ENCODE peak calls at places on chromosomes 13 and 19, in six cellular contexts. B is A549, D is K562, G is SK-N-SH, N is GM12878, L is HepG2. P is an unnamed sample.
A peak's percentile ranks its signal among the peaks of the same experiment; 100 is the strongest.

GRCh38 chr13:46295531-46296464 is 84.1 kb downstream of the LRRC63 start:
- DNase-seq in B (no peak), D (no peak), G (no peak), N (peak; percentile 28), L (no peak), P (no peak)

GRCh38 chr19:43469160-43469480 is 3.7 kb upstream of the LYPD3 start:
- DNase-seq in B (no peak), D (no peak), G (no peak), N (no peak), L (peak; percentile 46), P (no peak)

GRCh38 chr19:41734585-41734984 is 20.7 kb upstream of the CEACAM6 start:
- DNase-seq in B (no peak), D (no peak), G (no peak), N (no peak), L (no peak), P (no peak)

GRCh38 chr19:42281175-42282035 is 12.4 kb downstream of the CIC start:
- DNase-seq in B (no peak), D (peak; percentile 62), G (no peak), N (no peak), L (peak; percentile 76), P (peak; percentile 73)

GRCh38 chr19:35986111-35986510 is 8.9 kb upstream of the SDHAF1 start:
- DNase-seq in B (no peak), D (no peak), G (no peak), N (no peak), L (no peak), P (no peak)

GRCh38 chr13:112574476-112575294 is 13.3 kb downstream of the TUBGCP3 start:
- DNase-seq in B (no peak), D (no peak), G (no peak), N (no peak), L (no peak), P (no peak)

GRCh38 chr19:39187552-39187943 is 9.2 kb upstream of the NCCRP1 start:
- DNase-seq in B (no peak), D (no peak), G (no peak), N (no peak), L (no peak), P (no peak)

GRCh38 chr19:57192993-57193392 is 1.7 kb downstream of the ZNF264 start:
- DNase-seq in B (no peak), D (no peak), G (no peak), N (no peak), L (no peak), P (no peak)

GRCh38 chr19:48656840-48657474 is 11.0 kb upstream of the CA11 start:
- DNase-seq in B (peak; percentile 65), D (no peak), G (no peak), N (no peak), L (no peak), P (no peak)

GRCh38 chr19:17327654-17328516 is 6.8 kb downstream of the ANO8 start:
- DNase-seq in B (no peak), D (peak; percentile 86), G (peak; percentile 85), N (no peak), L (peak; percentile 13), P (peak; percentile 89)

GRCh38 chr13:108195146-108195545 is 20.2 kb downstream of the LIG4 start:
- DNase-seq in B (no peak), D (no peak), G (no peak), N (no peak), L (no peak), P (no peak)

GRCh38 chr19:17107546-17108452 is 32.2 kb downstream of the MYO9B start:
- DNase-seq in B (peak; percentile 86), D (no peak), G (peak; percentile 57), N (no peak), L (peak; percentile 16), P (no peak)

DNA sequence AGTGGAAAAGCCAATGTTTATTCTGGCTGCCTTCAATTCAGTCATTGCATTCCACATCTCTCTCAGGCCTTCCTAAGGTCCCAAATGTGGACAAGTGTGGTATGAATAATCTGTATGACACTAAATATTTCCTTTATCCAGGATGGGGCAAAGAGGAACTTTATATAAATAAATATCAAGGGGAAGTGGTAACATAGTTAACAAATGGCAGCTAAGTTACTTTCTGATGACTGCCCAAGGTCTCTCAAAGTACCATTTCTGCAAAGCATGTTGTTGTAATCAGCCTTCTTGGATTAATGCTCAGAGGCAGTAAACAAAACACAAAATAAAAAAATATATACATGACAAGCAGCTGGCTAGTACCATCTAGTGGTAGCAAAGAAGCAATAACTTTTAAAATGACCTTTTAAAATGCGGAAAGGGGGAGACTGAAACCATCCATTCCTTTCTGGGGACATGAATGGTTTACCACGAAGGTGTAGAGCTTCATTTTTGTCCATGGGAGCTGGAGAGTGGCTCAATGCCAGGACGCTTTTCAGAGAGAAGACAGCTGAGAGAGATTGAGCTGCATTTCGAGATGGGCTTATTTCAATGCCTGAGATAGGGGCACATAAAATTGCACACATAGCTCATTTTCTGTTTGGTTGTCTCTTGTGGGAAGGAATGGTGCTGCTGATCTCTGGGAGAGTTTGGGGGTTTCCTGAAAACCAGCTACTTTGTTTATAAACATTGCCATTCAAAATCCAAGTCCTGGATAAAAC is 259.2 kb downstream of the RFC3 start:
- DNase-seq in B (peak; percentile 36), D (no peak), G (peak; percentile 35), N (no peak), L (peak; percentile 16), P (no peak)
- TF ChIP-seq CHD2 in B (no peak), D (no peak), G (no peak), N (no peak), L (no peak), P (no peak)

GRCh38 chr13:49247722-49248432 is at the start of gene CDADC1:
- DNase-seq in B (peak; percentile 90), D (peak; percentile 90), G (peak; percentile 88), N (peak; percentile 65), L (peak; percentile 91), P (peak; percentile 99)

GRCh38 chr13:49246850-49247721 is 639 bp upstream of the CDADC1 start:
- DNase-seq in B (no peak), D (no peak), G (no peak), N (no peak), L (no peak), P (no peak)

GRCh38 chr13:49253310-49253709 is 5.6 kb downstream of the CDADC1 start:
- DNase-seq in B (no peak), D (no peak), G (no peak), N (no peak), L (no peak), P (no peak)

GRCh38 chr13:49253997-49254396 is 6.3 kb downstream of the CDADC1 start:
- DNase-seq in B (no peak), D (no peak), G (no peak), N (no peak), L (no peak), P (no peak)

GRCh38 chr13:49248433-49249002 is 793 bp downstream of the CDADC1 start:
- DNase-seq in B (no peak), D (no peak), G (peak; percentile 8), N (no peak), L (peak; percentile 4), P (peak; percentile 46)
- TF ChIP-seq CHD2 in B (no peak), D (no peak), G (no peak), N (no peak), L (no peak), P (no peak)

GRCh38 chr13:99977912-99978780 is 3.4 kb upstream of the ZIC2 start:
- DNase-seq in B (no peak), D (no peak), G (peak; percentile 29), N (no peak), L (no peak), P (no peak)
- TF ChIP-seq CHD2 in B (no peak), D (no peak), G (no peak), N (no peak), L (no peak), P (no peak)

DNA sequence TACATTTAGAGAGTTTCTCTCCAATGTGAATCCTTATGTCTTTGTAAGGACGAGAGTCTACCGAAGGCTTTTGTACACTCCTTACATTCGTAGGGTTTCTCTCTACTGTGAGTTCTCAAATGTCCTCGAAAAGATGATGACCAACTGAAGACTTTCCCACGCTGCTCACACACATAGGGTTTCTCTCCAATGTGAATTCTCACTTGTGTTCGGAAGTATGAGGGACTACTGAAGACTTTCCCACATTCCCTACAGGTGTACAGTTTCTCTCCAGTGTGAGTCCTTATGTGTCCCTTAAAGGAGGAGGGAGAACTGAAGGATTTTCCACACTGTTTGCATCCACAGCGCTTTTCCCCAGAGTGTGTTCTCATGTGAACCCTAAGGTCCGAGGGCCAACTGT is 4.0 kb upstream of the ZNF57 start:
- DNase-seq in B (no peak), D (no peak), G (no peak), N (no peak), L (no peak), P (no peak)
- TF ChIP-seq CHD2 in B (no peak), D (no peak), G (no peak), N (no peak), L (no peak), P (no peak)

GRCh38 chr13:29688193-29688592 is 92.7 kb upstream of the SLC7A1 start:
- DNase-seq in B (no peak), D (no peak), G (peak; percentile 21), N (no peak), L (no peak), P (no peak)

GRCh38 chr13:29698106-29698505 is 102.6 kb upstream of the SLC7A1 start:
- DNase-seq in B (no peak), D (no peak), G (no peak), N (no peak), L (no peak), P (no peak)

GRCh38 chr13:29696606-29697005 is 101.1 kb upstream of the SLC7A1 start:
- DNase-seq in B (no peak), D (no peak), G (no peak), N (no peak), L (no peak), P (no peak)

GRCh38 chr13:29689548-29689947 is 94.1 kb upstream of the SLC7A1 start:
- DNase-seq in B (no peak), D (no peak), G (no peak), N (no peak), L (no peak), P (no peak)

DNA sequence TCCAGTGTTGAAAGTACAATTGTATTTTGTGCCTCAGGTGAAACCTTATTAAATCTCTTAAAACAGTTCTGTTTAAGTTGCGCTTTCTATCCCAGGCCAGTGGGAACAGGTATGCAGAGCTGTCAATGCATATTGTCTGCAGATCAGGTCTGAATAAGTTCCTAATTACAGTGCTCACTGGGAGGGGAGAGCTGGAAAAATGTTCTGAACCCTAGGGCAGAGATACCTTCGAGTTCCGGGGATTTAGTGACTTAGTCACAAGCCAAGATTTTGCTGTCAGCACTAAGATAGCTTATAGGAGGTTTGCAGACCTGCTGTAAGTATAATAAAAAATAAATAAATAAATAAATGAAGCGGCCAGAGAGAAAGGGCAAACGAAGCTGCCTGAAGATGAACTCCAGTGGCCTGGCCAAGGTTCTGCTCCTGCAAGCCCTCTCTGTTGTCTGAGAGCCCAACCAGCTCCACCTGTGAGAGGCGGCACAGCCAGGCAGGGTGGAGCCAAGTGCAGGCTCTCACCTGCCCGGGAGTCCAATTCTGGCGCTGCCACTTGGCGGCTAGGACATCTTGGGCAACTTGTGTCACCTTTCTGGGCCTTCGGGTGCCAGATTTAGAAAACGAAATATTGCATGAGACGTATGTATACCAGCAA is 97.9 kb upstream of the SLC7A1 start:
- DNase-seq in B (no peak), D (no peak), G (no peak), N (no peak), L (no peak), P (no peak)
- TF ChIP-seq CHD2 in B (no peak), D (no peak), G (no peak), N (no peak), L (no peak), P (no peak)